ENCODE peak calls at places on chromosomes 6 and 20, in ten cellular contexts. L, T, S, K, D, C, E, G, U and P are unnamed samples.

GRCh38 chr6:118525913-118526490 is 22.1 kb upstream of the PLN start:
- DNase-seq in K (no peak), T (no peak), L (no peak), D (no peak), C (no peak), S (no peak), G (no peak), U (no peak), E (no peak), P (no peak)

GRCh38 chr6:99979953-99980352 is 14.1 kb downstream of the MCHR2 start:
- DNase-seq in C (no peak), D (no peak), T (no peak), U (no peak), K (no peak), G (no peak), S (no peak), L (no peak), E (no peak), P (no peak)

GRCh38 chr6:160379464-160379863 is 31.3 kb downstream of the SLC22A3 start:
- DNase-seq in C (peak), T (no peak), E (no peak), G (no peak), L (peak), U (no peak), S (no peak), D (no peak), K (no peak), P (no peak)

GRCh38 chr6:15062311-15063252 is 183.3 kb upstream of the JARID2 start:
- DNase-seq in E (no peak), U (peak), D (no peak), C (peak), K (no peak), L (peak), S (no peak), G (no peak), T (no peak), P (no peak)

GRCh38 chr6:153208706-153209105 is 77.6 kb upstream of the RGS17 start:
- DNase-seq in G (no peak), U (no peak), C (no peak), E (no peak), D (no peak), T (no peak), L (no peak), K (no peak), S (no peak), P (no peak)

GRCh38 chr20:61924858-61925554 is 140.7 kb downstream of the TAF4 start:
- DNase-seq in C (no peak), L (no peak), S (no peak), K (no peak), U (no peak), E (no peak), T (no peak), D (no peak), G (no peak), P (no peak)

GRCh38 chr6:156771761-156772160 is 5.4 kb upstream of the ARID1B start:
- DNase-seq in S (no peak), T (no peak), E (no peak), U (no peak), C (no peak), G (no peak), K (no peak), D (no peak), L (no peak), P (no peak)

GRCh38 chr6:112877134-112878100 is 530.3 kb downstream of the RFPL4B start:
- DNase-seq in S (no peak), G (no peak), L (peak), K (no peak), E (no peak), C (peak), T (no peak), U (peak), D (peak), P (no peak)

GRCh38 chr6:54846857-54847721 is 518 bp downstream of the FAM83B start:
- DNase-seq in K (no peak), D (peak), G (no peak), U (no peak), C (no peak), L (no peak), S (no peak), T (no peak), E (peak), P (no peak)

GRCh38 chr6:122839477-122839876 is 50.4 kb downstream of the SMPDL3A start:
- DNase-seq in E (peak), T (peak), S (peak), C (peak), G (peak), U (peak), D (peak), K (peak), L (peak), P (peak)

GRCh38 chr6:110328231-110328630 is 29.9 kb downstream of the METTL24 start:
- DNase-seq in T (no peak), G (no peak), L (peak), C (peak), K (no peak), S (no peak), U (peak), E (no peak), D (no peak), P (no peak)

GRCh38 chr6:41568585-41569384 is 22.6 kb downstream of the FOXP4 start:
- DNase-seq in K (no peak), C (no peak), U (no peak), D (no peak), T (no peak), E (no peak), G (no peak), L (peak), S (no peak), P (no peak)

GRCh38 chr6:155126727-155127439 is 131.8 kb downstream of the TIAM2 start:
- DNase-seq in C (peak), T (no peak), K (no peak), G (no peak), S (peak), E (no peak), U (peak), L (peak), D (no peak), P (no peak)

GRCh38 chr20:38635721-38636285 is 34.2 kb downstream of the ARHGAP40 start:
- DNase-seq in D (peak), K (no peak), T (no peak), L (peak), G (no peak), E (no peak), U (peak), C (peak), S (peak), P (no peak)

GRCh38 chr6:89148016-89148750 is 2.3 kb downstream of the PM20D2 start:
- DNase-seq in U (no peak), E (no peak), T (no peak), L (peak), K (no peak), D (peak), C (no peak), S (no peak), G (no peak), P (no peak)

GRCh38 chr20:4053516-4053919 is 38.2 kb upstream of the RNF24 start:
- DNase-seq in U (peak), T (no peak), S (no peak), D (no peak), E (no peak), L (peak), C (peak), K (no peak), G (no peak), P (no peak)

GRCh38 chr20:24700166-24700860 is 230.9 kb downstream of the SYNDIG1 start:
- DNase-seq in K (no peak), S (no peak), D (no peak), C (no peak), U (no peak), G (no peak), L (no peak), E (no peak), T (no peak), P (peak)

GRCh38 chr20:9441948-9442347 is 72.4 kb upstream of the LAMP5 start:
- DNase-seq in E (no peak), G (no peak), S (peak), L (no peak), K (no peak), U (no peak), C (no peak), D (no peak), T (no peak), P (no peak)

GRCh38 chr6:56399672-56400263 is 152.4 kb upstream of the COL21A1 start:
- DNase-seq in K (no peak), G (no peak), E (no peak), S (no peak), C (no peak), U (no peak), D (no peak), L (no peak), T (no peak), P (no peak)

GRCh38 chr6:46056906-46057529 is 41.4 kb upstream of the CLIC5 start:
- DNase-seq in G (no peak), E (no peak), T (no peak), C (peak), L (peak), S (no peak), K (no peak), D (no peak), U (peak), P (no peak)

GRCh38 chr6:25223421-25224052 is 55.6 kb upstream of the CARMIL1 start:
- DNase-seq in U (peak), G (peak), D (peak), K (peak), S (peak), E (peak), L (peak), C (peak), T (peak), P (peak)

GRCh38 chr6:3919130-3919628 is 70.0 kb downstream of the FAM50B start:
- DNase-seq in K (no peak), E (no peak), C (peak), S (no peak), G (no peak), L (no peak), D (peak), U (no peak), T (no peak), P (peak)

GRCh38 chr6:74114428-74114827 is 418.4 kb downstream of the CD109 start:
- DNase-seq in K (no peak), D (no peak), E (no peak), C (no peak), G (no peak), S (peak), U (no peak), L (no peak), T (no peak), P (no peak)

GRCh38 chr6:130900913-130901312 is 73.7 kb downstream of the SMLR1 start:
- DNase-seq in U (peak), D (no peak), C (peak), K (no peak), L (peak), T (no peak), G (no peak), E (no peak), S (no peak), P (no peak)

GRCh38 chr6:16409531-16410441 is 171.4 kb downstream of the GMPR start:
- DNase-seq in C (peak), S (peak), K (peak), L (peak), G (peak), E (peak), U (peak), T (peak), D (peak), P (peak)

GRCh38 chr20:36149012-36149411 is 5.5 kb upstream of the EPB41L1 start:
- DNase-seq in T (no peak), G (no peak), L (no peak), E (no peak), U (no peak), S (no peak), D (no peak), K (no peak), C (no peak), P (no peak)

GRCh38 chr6:126261792-126262421 is 78.0 kb upstream of the CENPW start:
- DNase-seq in C (no peak), S (no peak), U (no peak), K (no peak), G (no peak), D (no peak), T (no peak), L (no peak), E (no peak), P (no peak)

GRCh38 chr20:64160536-64161495 is 3.4 kb upstream of the MYT1 start:
- DNase-seq in S (no peak), C (no peak), D (no peak), U (no peak), E (no peak), T (no peak), K (no peak), L (no peak), G (no peak), P (no peak)

GRCh38 chr6:68008445-68008844 is 626.6 kb upstream of the ADGRB3 start:
- DNase-seq in D (no peak), S (peak), L (peak), U (no peak), E (no peak), K (no peak), C (peak), G (no peak), T (no peak), P (no peak)

GRCh38 chr20:1933465-1933870 is 38.3 kb downstream of the SIRPA start:
- DNase-seq in C (no peak), E (no peak), K (peak), G (no peak), L (peak), T (peak), S (no peak), U (no peak), D (no peak), P (no peak)

GRCh38 chr6:157273756-157274088 is 49.6 kb downstream of the TMEM242 start:
- DNase-seq in E (peak), T (peak), D (peak), U (peak), S (peak), K (peak), C (peak), G (peak), L (peak), P (no peak)

DNA sequence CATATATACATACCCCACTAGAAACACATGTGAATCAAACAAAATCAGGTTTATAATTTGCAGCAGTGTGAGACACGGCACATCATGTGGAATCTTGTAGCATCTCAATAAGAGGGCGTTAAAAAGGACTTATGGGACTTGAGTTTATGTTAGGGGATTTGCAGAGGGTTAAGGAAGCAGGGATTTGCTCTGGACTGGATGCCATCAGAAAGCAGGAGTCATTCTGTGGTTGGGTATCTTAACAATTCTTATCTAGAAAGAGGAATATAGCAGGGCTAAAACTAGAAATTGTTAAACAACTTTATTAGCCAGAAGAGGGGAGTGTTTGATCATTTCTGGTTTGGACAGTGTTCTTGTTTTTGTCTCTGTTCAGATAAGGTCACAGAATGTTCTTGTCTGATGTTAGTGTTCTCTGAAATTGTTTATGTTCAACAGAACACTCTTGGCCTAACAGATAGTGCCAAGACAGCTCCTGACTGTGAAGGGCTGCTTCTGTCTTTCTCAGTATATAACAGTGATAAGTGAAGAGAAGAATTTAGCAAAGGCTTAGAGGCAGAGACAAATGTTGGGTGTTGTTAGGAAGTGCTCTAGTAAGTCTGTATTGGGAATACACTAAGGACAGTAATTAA is 39.2 kb downstream of the LIN28B start:
- DNase-seq in S (peak), E (no peak), L (peak), C (peak), G (no peak), K (peak), U (no peak), T (no peak), D (peak), P (no peak)
- TF ChIP-seq CTCF in S (no peak), E (no peak), L (no peak), C (peak), G (no peak), K (no peak), U (no peak), T (no peak), D (peak), P (no peak)

GRCh38 chr6:165098165-165098564 is 211.2 kb downstream of the C6orf118 start:
- DNase-seq in L (no peak), G (no peak), C (no peak), T (no peak), E (no peak), K (no peak), D (peak), U (no peak), S (peak), P (no peak)
- TF ChIP-seq CTCF in L (no peak), G (no peak), C (peak), T (no peak), E (peak), K (no peak), D (peak), U (peak), S (peak), P (no peak)

GRCh38 chr6:106510090-106510970 is 119.0 kb downstream of the RTN4IP1 start:
- DNase-seq in C (peak), K (peak), D (peak), L (peak), S (peak), G (peak), T (no peak), E (peak), U (no peak), P (peak)

GRCh38 chr6:106512048-106512957 is 117.0 kb downstream of the RTN4IP1 start:
- DNase-seq in G (peak), E (peak), K (peak), L (peak), S (peak), U (no peak), C (no peak), T (no peak), D (peak), P (peak)

GRCh38 chr6:106508836-106509235 is 120.5 kb downstream of the RTN4IP1 start:
- DNase-seq in S (no peak), L (peak), K (no peak), D (no peak), E (no peak), G (no peak), T (no peak), U (no peak), C (peak), P (no peak)

GRCh38 chr6:106511274-106512047 is 117.8 kb downstream of the RTN4IP1 start:
- DNase-seq in T (no peak), U (no peak), D (peak), S (peak), G (peak), K (peak), L (peak), C (no peak), E (peak), P (peak)

DNA sequence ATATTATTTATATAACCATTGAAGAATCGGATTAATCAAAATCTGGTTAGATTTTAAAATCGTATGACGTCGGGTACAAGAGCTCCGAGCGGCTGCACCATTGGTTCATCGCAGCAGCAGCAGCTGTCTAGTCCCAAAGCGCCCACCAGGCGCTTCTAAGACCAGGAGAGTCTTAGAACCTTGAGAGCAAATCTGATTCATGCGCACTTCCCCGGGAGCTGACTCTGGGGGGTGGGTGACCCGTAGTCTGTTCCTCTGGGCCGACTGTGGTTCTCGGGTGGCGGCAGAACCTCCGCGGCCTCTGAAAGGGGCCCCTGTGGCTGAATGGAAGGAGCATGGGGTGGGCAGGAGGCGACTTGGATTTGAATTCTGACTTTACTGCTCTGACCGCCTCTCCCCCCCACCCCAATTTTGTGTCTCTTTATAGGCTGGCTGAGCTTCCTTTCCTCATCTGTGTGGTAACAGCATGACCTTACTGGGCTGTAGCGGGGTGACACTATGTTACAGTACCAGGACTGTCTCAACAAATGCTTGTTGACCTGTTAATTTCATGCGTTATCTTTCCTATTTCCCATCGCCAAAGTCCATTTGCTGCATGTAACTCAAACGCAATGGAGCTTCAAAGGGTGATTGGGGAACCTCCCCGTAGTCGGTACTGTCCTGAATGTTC is 119.7 kb downstream of the RTN4IP1 start:
- DNase-seq in U (peak), S (peak), G (no peak), D (no peak), E (peak), K (no peak), T (no peak), C (peak), L (peak), P (no peak)
- TF ChIP-seq CTCF in U (peak), S (peak), G (no peak), D (no peak), E (no peak), K (no peak), T (no peak), C (peak), L (no peak), P (no peak)

DNA sequence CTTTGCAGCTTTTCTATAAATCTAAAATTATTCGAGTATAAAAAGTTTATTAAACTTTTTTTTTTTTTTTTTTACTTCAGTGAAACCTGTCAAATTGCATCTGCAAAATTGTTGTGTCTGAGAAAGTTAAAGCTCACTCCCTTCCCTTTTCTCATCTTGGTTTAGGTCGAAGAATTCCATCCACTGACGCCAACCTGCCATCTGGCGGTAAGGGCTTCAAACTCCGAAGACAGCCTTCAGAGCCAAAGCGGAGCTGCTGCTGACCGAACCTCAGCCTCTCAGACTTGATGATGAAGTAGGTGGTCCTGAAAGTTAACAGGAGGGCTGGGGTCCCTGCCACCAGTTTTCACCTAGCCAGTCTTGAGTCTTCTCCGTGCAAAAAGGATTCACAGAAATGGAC is 29.6 kb upstream of the VAPB start:
- DNase-seq in C (peak), E (no peak), D (no peak), L (no peak), T (no peak), G (no peak), U (no peak), S (no peak), K (no peak), P (no peak)
- TF ChIP-seq CTCF in C (peak), E (no peak), D (no peak), L (peak), T (no peak), G (no peak), U (peak), S (no peak), K (no peak), P (no peak)